ENCODE peak calls at places on chromosome 3, in five cellular contexts. T, J, L, F and A are unnamed samples.

GRCh38 chr3:197750396-197750831 is 731 bp downstream of the FYTTD1 start:
- DNase-seq in L (peak), F (peak), J (no peak), T (peak), A (peak)

GRCh38 chr3:129482721-129483120 is 42.7 kb downstream of the IFT122 start:
- DNase-seq in F (no peak), L (no peak), J (no peak), T (peak), A (peak)

GRCh38 chr3:149654188-149654601 is 3.6 kb downstream of the WWTR1 start:
- DNase-seq in F (no peak), T (no peak), J (no peak), L (no peak), A (no peak)

GRCh38 chr3:120350431-120350941 is 1.3 kb upstream of the LRRC58 start:
- DNase-seq in F (peak), J (no peak), L (peak), T (peak), A (peak)

GRCh38 chr3:195517030-195517429 is 26.1 kb downstream of the PPP1R2 start:
- DNase-seq in L (no peak), F (no peak), T (no peak), J (no peak), A (no peak)

GRCh38 chr3:107432013-107432515 is 54.8 kb downstream of the CCDC54 start:
- DNase-seq in L (no peak), J (no peak), F (peak), T (no peak), A (peak)

GRCh38 chr3:42600958-42601675 is 631 bp downstream of the NKTR start:
- DNase-seq in J (no peak), L (peak), F (peak), T (peak), A (peak)

GRCh38 chr3:123713211-123713610 is 128.4 kb upstream of the HACD2 start:
- DNase-seq in T (no peak), F (no peak), J (no peak), L (no peak), A (no peak)

GRCh38 chr3:196486263-196486662 is 17.3 kb downstream of the RNF168 start:
- DNase-seq in L (no peak), J (no peak), F (no peak), T (no peak), A (no peak)

GRCh38 chr3:51955175-51955892 is at the start of gene GPR62:
- DNase-seq in L (no peak), J (no peak), F (no peak), T (no peak), A (no peak)

GRCh38 chr3:154229217-154229590 is 95.1 kb downstream of the DHX36 start:
- DNase-seq in F (peak), L (no peak), J (no peak), T (no peak), A (no peak)

GRCh38 chr3:29912600-29913288 is 631.9 kb downstream of the RBMS3 start:
- DNase-seq in L (no peak), T (no peak), F (no peak), J (no peak), A (no peak)

GRCh38 chr3:20041197-20041780 is 1.0 kb downstream of the KAT2B start:
- DNase-seq in F (peak), L (peak), J (no peak), T (peak), A (peak)

GRCh38 chr3:61584494-61584893 is 23.1 kb downstream of the PTPRG start:
- DNase-seq in F (no peak), L (no peak), T (no peak), J (no peak), A (no peak)

GRCh38 chr3:28476194-28476593 is 127.6 kb upstream of the AZI2 start:
- DNase-seq in T (peak), F (peak), J (peak), L (peak), A (peak)

GRCh38 chr3:103337179-103337845 is 902.5 kb downstream of the ZPLD1 start:
- DNase-seq in F (no peak), T (no peak), J (no peak), L (no peak), A (peak)

GRCh38 chr3:48521635-48522034 is 17.7 kb upstream of the SHISA5 start:
- DNase-seq in L (no peak), F (no peak), T (no peak), J (no peak), A (no peak)

GRCh38 chr3:3065876-3066275 is 44.3 kb downstream of the IL5RA start:
- DNase-seq in L (no peak), T (no peak), F (no peak), J (no peak), A (no peak)

GRCh38 chr3:153026026-153026425 is 136.0 kb upstream of the RAP2B start:
- DNase-seq in T (peak), J (peak), L (peak), F (peak), A (peak)

GRCh38 chr3:18351069-18351628 is 74.0 kb downstream of the SATB1 start:
- DNase-seq in T (no peak), J (no peak), L (no peak), F (no peak), A (peak)

GRCh38 chr3:42653560-42654330 is at the start of gene ZBTB47:
- DNase-seq in F (peak), J (no peak), L (no peak), T (no peak), A (peak)

GRCh38 chr3:128351476-128352085 is 115.1 kb downstream of the DNAJB8 start:
- DNase-seq in F (no peak), J (no peak), L (no peak), T (no peak), A (no peak)

GRCh38 chr3:13833506-13834257 is 46.2 kb downstream of the WNT7A start:
- DNase-seq in J (no peak), T (no peak), F (no peak), L (no peak), A (no peak)

GRCh38 chr3:51682079-51682478 is 11.0 kb downstream of the TEX264 start:
- DNase-seq in T (peak), J (peak), F (peak), L (peak), A (peak)

GRCh38 chr3:111952866-111953450 is 25.9 kb upstream of the ABHD10 start:
- DNase-seq in L (no peak), J (no peak), F (no peak), T (no peak), A (no peak)

GRCh38 chr3:194276768-194277546 is 74.2 kb downstream of the CPN2 start:
- DNase-seq in J (no peak), F (peak), L (no peak), T (no peak), A (no peak)

GRCh38 chr3:190429681-190430080 is 20.0 kb downstream of the TMEM207 start:
- DNase-seq in T (no peak), J (no peak), F (no peak), L (no peak), A (no peak)

GRCh38 chr3:190425833-190426232 is 23.9 kb downstream of the TMEM207 start:
- DNase-seq in J (no peak), F (no peak), L (no peak), T (no peak), A (no peak)

GRCh38 chr3:190427108-190427507 is 22.6 kb downstream of the TMEM207 start:
- DNase-seq in F (no peak), T (no peak), J (no peak), L (no peak), A (no peak)

GRCh38 chr3:190424108-190424477 is 25.6 kb downstream of the TMEM207 start:
- DNase-seq in L (no peak), F (no peak), J (no peak), T (no peak), A (no peak)

DNA sequence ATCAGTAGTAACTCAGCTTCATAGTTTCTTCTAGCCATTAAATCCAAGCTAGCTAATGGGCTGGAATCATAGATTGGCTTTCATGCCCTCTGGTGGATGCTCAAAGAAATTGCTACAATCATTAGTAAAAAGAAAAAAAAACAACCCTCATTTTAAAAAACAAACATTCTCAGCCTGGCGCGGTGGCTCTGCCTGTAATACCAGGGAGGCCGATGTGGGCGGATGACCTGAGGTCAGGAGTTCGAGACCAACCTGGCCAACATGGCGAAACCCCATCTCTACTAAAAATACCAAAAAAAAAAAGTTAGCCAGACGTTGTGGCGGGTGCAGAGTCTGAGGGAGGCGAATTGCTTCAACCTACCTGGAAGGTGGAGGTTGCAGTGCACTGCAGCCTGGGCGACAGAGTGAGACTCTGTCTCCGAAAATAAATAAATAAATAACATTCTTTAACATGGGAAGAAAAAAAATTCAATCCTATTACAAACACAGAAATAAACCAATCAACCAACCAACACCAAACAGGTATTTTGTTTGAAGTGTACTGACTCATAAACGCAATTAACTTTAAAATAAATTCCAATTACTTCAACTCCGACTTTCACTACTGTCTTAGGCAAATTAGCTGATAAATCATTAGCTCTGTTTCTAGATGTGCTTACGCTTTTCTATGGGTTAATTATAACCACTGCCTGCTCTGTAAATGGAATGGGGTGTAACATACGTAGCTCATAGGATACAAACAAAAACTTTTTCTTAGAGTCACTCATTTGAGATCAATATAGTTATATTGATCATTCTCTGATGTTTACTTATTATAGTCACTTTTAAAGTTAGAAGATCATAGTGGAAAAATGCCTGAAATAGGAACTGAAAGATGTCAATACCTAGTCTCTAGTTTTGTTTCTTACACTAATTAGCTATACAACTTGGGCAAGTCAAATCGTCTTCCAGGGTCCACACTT is 24.9 kb downstream of the TMEM207 start:
- DNase-seq in L (peak), J (peak), F (peak), T (peak), A (peak)
- TF ChIP-seq CTCF in L (peak), J (peak), F (peak), T (peak), A (peak)

DNA sequence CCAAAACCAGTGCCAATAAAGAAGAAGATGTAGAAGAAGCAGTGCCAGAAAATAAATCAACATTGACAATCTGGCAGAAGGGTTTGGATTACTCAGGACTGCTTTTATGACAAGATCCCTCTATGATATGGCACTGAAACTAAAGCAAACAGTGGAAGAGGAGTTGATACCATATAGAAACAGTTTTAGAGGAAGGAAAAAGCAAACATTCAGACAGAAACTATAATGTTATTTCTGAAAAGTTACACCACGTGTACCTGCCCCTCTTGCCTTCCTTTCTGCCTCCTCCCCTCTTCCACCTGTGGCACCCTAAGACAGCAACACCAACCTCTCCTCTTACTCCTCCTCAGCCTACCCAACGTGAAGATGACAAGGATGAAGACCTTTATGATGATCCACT is 63.0 kb downstream of the SFMBT1 start:
- DNase-seq in L (no peak), F (no peak), T (no peak), J (no peak), A (no peak)
- TF ChIP-seq EZH2phosphoT487 in L (no peak), F (no peak), T (no peak), J (no peak), A (no peak)

GRCh38 chr3:11377726-11378125 is 105.5 kb downstream of the ATG7 start:
- DNase-seq in F (no peak), L (no peak), J (no peak), T (no peak), A (no peak)
- TF ChIP-seq CTCF in F (no peak), L (no peak), J (no peak), T (no peak), A (no peak)

DNA sequence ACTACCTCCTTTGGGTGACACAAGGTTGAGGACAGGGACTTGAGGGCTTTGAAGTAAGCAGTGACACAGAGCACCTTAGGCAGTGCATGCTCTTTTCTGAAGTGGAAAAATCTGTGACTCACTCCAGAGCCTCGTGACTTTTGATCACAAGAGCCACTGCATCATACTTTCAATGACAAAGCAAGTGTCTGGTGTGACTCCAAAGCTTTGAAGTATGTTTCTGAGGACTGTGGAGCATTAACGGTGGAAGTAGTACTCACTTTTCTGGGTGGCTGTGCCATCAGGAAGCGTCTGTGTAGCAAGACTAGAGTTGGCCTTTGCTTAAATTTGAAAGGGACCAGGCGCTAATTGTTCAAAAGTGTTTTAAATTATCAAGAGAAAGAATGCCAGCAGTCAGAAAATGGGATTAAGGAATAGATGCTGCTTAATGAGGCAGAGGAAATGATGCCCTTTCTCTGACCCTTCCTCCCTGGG is 210.7 kb upstream of the TRIM42 start:
- DNase-seq in J (peak), F (peak), L (no peak), T (no peak), A (no peak)
- TF ChIP-seq EZH2phosphoT487 in J (no peak), F (no peak), L (no peak), T (no peak), A (no peak)

GRCh38 chr3:176663819-176664218 is 533.5 kb downstream of the TBL1XR1 start:
- DNase-seq in T (peak), L (peak), J (peak), F (peak), A (peak)
- TF ChIP-seq CTCF in T (peak), L (peak), J (peak), F (peak), A (peak)

GRCh38 chr3:64548200-64548889 is 139.5 kb downstream of the ADAMTS9 start:
- DNase-seq in T (no peak), J (no peak), L (no peak), F (peak), A (no peak)
- TF ChIP-seq EZH2phosphoT487 in T (no peak), J (no peak), L (no peak), F (no peak), A (no peak)

GRCh38 chr3:171460226-171461086 is at the start of gene TNIK:
- DNase-seq in T (no peak), F (peak), J (peak), L (peak), A (peak)
- TF ChIP-seq CTCF in T (no peak), F (no peak), J (peak), L (peak), A (peak)

GRCh38 chr3:142846779-142847577 is 41.9 kb downstream of the PCOLCE2 start:
- DNase-seq in T (no peak), L (no peak), F (no peak), J (no peak), A (no peak)

GRCh38 chr3:142849148-142849547 is 39.7 kb downstream of the PCOLCE2 start:
- DNase-seq in J (no peak), T (no peak), F (no peak), L (no peak), A (no peak)

DNA sequence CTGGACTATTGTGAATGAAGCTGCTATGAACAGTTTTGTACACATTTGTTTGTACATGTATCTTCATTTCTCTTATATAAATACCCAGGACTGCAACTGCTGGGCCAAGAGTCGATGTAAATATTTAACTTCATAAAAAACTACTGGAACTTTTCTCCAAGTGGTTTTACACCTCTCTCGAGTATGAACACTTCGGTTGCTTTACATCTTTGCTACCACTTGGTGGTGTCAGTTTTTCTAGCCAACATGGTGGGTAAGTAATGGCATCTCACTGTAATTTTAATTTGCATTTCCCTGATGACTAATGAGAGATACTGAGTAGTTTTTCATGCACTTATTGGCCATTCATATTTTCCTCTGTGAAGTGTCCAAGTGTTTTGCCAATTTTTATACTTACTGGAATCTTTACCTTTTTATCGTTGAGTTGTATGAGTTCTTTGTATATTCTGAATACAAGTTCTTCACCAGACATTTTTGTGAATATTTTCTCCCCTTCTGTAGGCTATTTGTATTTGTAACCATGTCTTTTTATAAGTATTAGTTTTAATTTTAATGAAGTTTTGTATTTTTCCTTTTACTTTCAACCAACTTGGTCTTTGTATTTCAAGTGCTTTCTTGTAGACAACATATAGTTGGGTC is 44.4 kb downstream of the PCOLCE2 start:
- DNase-seq in L (peak), F (peak), J (peak), T (peak), A (peak)
- TF ChIP-seq EZH2phosphoT487 in L (no peak), F (no peak), J (no peak), T (no peak), A (no peak)

DNA sequence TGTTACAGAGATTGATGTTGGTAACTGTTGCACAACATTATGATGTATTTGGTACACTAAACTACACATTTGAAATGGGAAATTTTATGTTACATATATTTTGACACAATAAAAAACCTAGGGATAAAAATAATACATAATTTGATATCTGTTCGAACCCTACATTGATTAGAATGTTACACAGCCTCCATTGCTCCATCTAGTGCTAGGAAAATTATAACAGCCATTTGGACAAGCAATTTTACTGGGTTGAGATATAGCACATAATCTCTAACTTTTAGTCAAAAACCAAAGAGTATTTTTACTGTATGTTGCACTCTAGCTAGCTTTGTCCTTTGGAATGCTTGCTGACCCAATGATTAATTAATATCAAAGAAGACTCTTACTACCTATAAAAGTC is 108.1 kb downstream of the LSAMP start:
- DNase-seq in F (no peak), L (no peak), J (no peak), T (no peak), A (no peak)
- TF ChIP-seq CTCF in F (no peak), L (peak), J (peak), T (peak), A (peak)

GRCh38 chr3:63232764-63233396 is 45.2 kb upstream of the SYNPR start:
- DNase-seq in J (no peak), T (peak), F (peak), L (peak), A (peak)
- TF ChIP-seq EZH2phosphoT487 in J (no peak), T (no peak), F (no peak), L (no peak), A (no peak)